ENCODE peak calls at places on chromosome 20, in six cellular contexts. One of them, this sample, is unnamed.

GRCh38 chr20:61886721-61887658 is 178.7 kb downstream of the TAF4 start:
- DNase-seq in ACHN: peak
- DNase-seq in hippocampal formation: peak
- DNase-seq in upper lobe of right lung: no peak
- DNase-seq in NCI-H446: peak
- DNase-seq in stimulated activated CD8-positive, alpha-beta memory T cell treated with anti-CD3 and anti-CD28 coated beads, Interleukin-2, amount 100 ng/mL, for 48 hours: peak
- DNase-seq in this sample: peak

GRCh38 chr20:20367681-20368413 is at the start of gene INSM1:
- DNase-seq in ACHN: no peak
- DNase-seq in upper lobe of right lung: no peak
- DNase-seq in NCI-H446: peak
- DNase-seq in hippocampal formation: peak
- DNase-seq in stimulated activated CD8-positive, alpha-beta memory T cell treated with anti-CD3 and anti-CD28 coated beads, Interleukin-2, amount 100 ng/mL, for 48 hours: peak
- DNase-seq in this sample: no peak

GRCh38 chr20:62618622-62619529 is 23.4 kb upstream of the SLCO4A1 start:
- DNase-seq in stimulated activated CD8-positive, alpha-beta memory T cell treated with anti-CD3 and anti-CD28 coated beads, Interleukin-2, amount 100 ng/mL, for 48 hours: peak
- DNase-seq in ACHN: no peak
- DNase-seq in hippocampal formation: no peak
- DNase-seq in NCI-H446: no peak
- DNase-seq in upper lobe of right lung: no peak
- DNase-seq in this sample: no peak

GRCh38 chr20:32582659-32583580 is 2.2 kb downstream of the NOL4L start:
- DNase-seq in ACHN: no peak
- DNase-seq in NCI-H446: peak
- DNase-seq in hippocampal formation: no peak
- DNase-seq in upper lobe of right lung: no peak
- DNase-seq in stimulated activated CD8-positive, alpha-beta memory T cell treated with anti-CD3 and anti-CD28 coated beads, Interleukin-2, amount 100 ng/mL, for 48 hours: no peak
- DNase-seq in this sample: no peak

GRCh38 chr20:47870475-47870874 is 85.2 kb upstream of the SULF2 start:
- DNase-seq in NCI-H446: no peak
- DNase-seq in upper lobe of right lung: no peak
- DNase-seq in stimulated activated CD8-positive, alpha-beta memory T cell treated with anti-CD3 and anti-CD28 coated beads, Interleukin-2, amount 100 ng/mL, for 48 hours: no peak
- DNase-seq in hippocampal formation: no peak
- DNase-seq in ACHN: no peak
- DNase-seq in this sample: no peak

GRCh38 chr20:19633985-19634384 is 124.1 kb upstream of the RIN2 start:
- DNase-seq in ACHN: no peak
- DNase-seq in upper lobe of right lung: no peak
- DNase-seq in stimulated activated CD8-positive, alpha-beta memory T cell treated with anti-CD3 and anti-CD28 coated beads, Interleukin-2, amount 100 ng/mL, for 48 hours: no peak
- DNase-seq in hippocampal formation: no peak
- DNase-seq in NCI-H446: no peak
- DNase-seq in this sample: no peak

GRCh38 chr20:4195499-4195898 is 180.1 kb upstream of the RNF24 start:
- DNase-seq in stimulated activated CD8-positive, alpha-beta memory T cell treated with anti-CD3 and anti-CD28 coated beads, Interleukin-2, amount 100 ng/mL, for 48 hours: no peak
- DNase-seq in upper lobe of right lung: peak
- DNase-seq in ACHN: no peak
- DNase-seq in hippocampal formation: no peak
- DNase-seq in NCI-H446: peak
- DNase-seq in this sample: no peak

GRCh38 chr20:4519530-4519929 is 202.2 kb upstream of the PRND start:
- DNase-seq in ACHN: peak
- DNase-seq in stimulated activated CD8-positive, alpha-beta memory T cell treated with anti-CD3 and anti-CD28 coated beads, Interleukin-2, amount 100 ng/mL, for 48 hours: no peak
- DNase-seq in hippocampal formation: no peak
- DNase-seq in upper lobe of right lung: no peak
- DNase-seq in NCI-H446: no peak
- DNase-seq in this sample: no peak

GRCh38 chr20:445514-446336 is 16.6 kb downstream of the TBC1D20 start:
- DNase-seq in hippocampal formation: no peak
- DNase-seq in ACHN: no peak
- DNase-seq in stimulated activated CD8-positive, alpha-beta memory T cell treated with anti-CD3 and anti-CD28 coated beads, Interleukin-2, amount 100 ng/mL, for 48 hours: no peak
- DNase-seq in upper lobe of right lung: no peak
- DNase-seq in NCI-H446: no peak
- DNase-seq in this sample: no peak

GRCh38 chr20:18739785-18740184 is 73.8 kb upstream of the SCP2D1 start:
- DNase-seq in ACHN: no peak
- DNase-seq in stimulated activated CD8-positive, alpha-beta memory T cell treated with anti-CD3 and anti-CD28 coated beads, Interleukin-2, amount 100 ng/mL, for 48 hours: no peak
- DNase-seq in NCI-H446: no peak
- DNase-seq in hippocampal formation: no peak
- DNase-seq in upper lobe of right lung: no peak
- DNase-seq in this sample: no peak

GRCh38 chr20:47274449-47275108 is 81.9 kb downstream of the ZMYND8 start:
- DNase-seq in ACHN: peak
- DNase-seq in NCI-H446: no peak
- DNase-seq in hippocampal formation: peak
- DNase-seq in stimulated activated CD8-positive, alpha-beta memory T cell treated with anti-CD3 and anti-CD28 coated beads, Interleukin-2, amount 100 ng/mL, for 48 hours: no peak
- DNase-seq in upper lobe of right lung: no peak
- DNase-seq in this sample: no peak

GRCh38 chr20:61218886-61219480 is 33.1 kb upstream of the CDH4 start:
- DNase-seq in stimulated activated CD8-positive, alpha-beta memory T cell treated with anti-CD3 and anti-CD28 coated beads, Interleukin-2, amount 100 ng/mL, for 48 hours: no peak
- DNase-seq in ACHN: no peak
- DNase-seq in NCI-H446: no peak
- DNase-seq in upper lobe of right lung: no peak
- DNase-seq in hippocampal formation: no peak
- DNase-seq in this sample: no peak

GRCh38 chr20:4156411-4156810 is 141.1 kb upstream of the RNF24 start:
- DNase-seq in stimulated activated CD8-positive, alpha-beta memory T cell treated with anti-CD3 and anti-CD28 coated beads, Interleukin-2, amount 100 ng/mL, for 48 hours: no peak
- DNase-seq in ACHN: peak
- DNase-seq in hippocampal formation: no peak
- DNase-seq in upper lobe of right lung: peak
- DNase-seq in NCI-H446: no peak
- DNase-seq in this sample: no peak

GRCh38 chr20:53515749-53516148 is 77.9 kb downstream of the ZNF217 start:
- DNase-seq in stimulated activated CD8-positive, alpha-beta memory T cell treated with anti-CD3 and anti-CD28 coated beads, Interleukin-2, amount 100 ng/mL, for 48 hours: no peak
- DNase-seq in ACHN: no peak
- DNase-seq in upper lobe of right lung: no peak
- DNase-seq in NCI-H446: no peak
- DNase-seq in hippocampal formation: no peak
- DNase-seq in this sample: no peak

GRCh38 chr20:15643713-15644112 is 929.5 kb downstream of the KIF16B start:
- DNase-seq in stimulated activated CD8-positive, alpha-beta memory T cell treated with anti-CD3 and anti-CD28 coated beads, Interleukin-2, amount 100 ng/mL, for 48 hours: no peak
- DNase-seq in ACHN: peak
- DNase-seq in upper lobe of right lung: no peak
- DNase-seq in NCI-H446: no peak
- DNase-seq in hippocampal formation: no peak
- DNase-seq in this sample: no peak

GRCh38 chr20:41174373-41174772 is 37.0 kb downstream of the PLCG1 start:
- DNase-seq in upper lobe of right lung: peak
- DNase-seq in NCI-H446: no peak
- DNase-seq in stimulated activated CD8-positive, alpha-beta memory T cell treated with anti-CD3 and anti-CD28 coated beads, Interleukin-2, amount 100 ng/mL, for 48 hours: no peak
- DNase-seq in ACHN: no peak
- DNase-seq in hippocampal formation: no peak
- DNase-seq in this sample: no peak

GRCh38 chr20:17889226-17889625 is 79.4 kb downstream of the SNX5 start:
- DNase-seq in ACHN: no peak
- DNase-seq in hippocampal formation: no peak
- DNase-seq in stimulated activated CD8-positive, alpha-beta memory T cell treated with anti-CD3 and anti-CD28 coated beads, Interleukin-2, amount 100 ng/mL, for 48 hours: no peak
- DNase-seq in upper lobe of right lung: no peak
- DNase-seq in NCI-H446: peak
- DNase-seq in this sample: no peak

GRCh38 chr20:17617868-17618672 is 48.2 kb downstream of the DSTN start:
- DNase-seq in ACHN: no peak
- DNase-seq in hippocampal formation: no peak
- DNase-seq in stimulated activated CD8-positive, alpha-beta memory T cell treated with anti-CD3 and anti-CD28 coated beads, Interleukin-2, amount 100 ng/mL, for 48 hours: no peak
- DNase-seq in upper lobe of right lung: peak
- DNase-seq in NCI-H446: no peak
- DNase-seq in this sample: no peak

GRCh38 chr20:343107-343506 is 3.8 kb upstream of the NRSN2 start:
- DNase-seq in ACHN: no peak
- DNase-seq in stimulated activated CD8-positive, alpha-beta memory T cell treated with anti-CD3 and anti-CD28 coated beads, Interleukin-2, amount 100 ng/mL, for 48 hours: no peak
- DNase-seq in NCI-H446: no peak
- DNase-seq in hippocampal formation: no peak
- DNase-seq in upper lobe of right lung: no peak
- DNase-seq in this sample: no peak

GRCh38 chr20:7790189-7790588 is 150.1 kb downstream of the HAO1 start:
- DNase-seq in upper lobe of right lung: no peak
- DNase-seq in ACHN: no peak
- DNase-seq in hippocampal formation: no peak
- DNase-seq in stimulated activated CD8-positive, alpha-beta memory T cell treated with anti-CD3 and anti-CD28 coated beads, Interleukin-2, amount 100 ng/mL, for 48 hours: no peak
- DNase-seq in NCI-H446: peak
- DNase-seq in this sample: no peak

GRCh38 chr20:35883341-35883777 is 70.9 kb downstream of the SCAND1 start:
- DNase-seq in NCI-H446: no peak
- DNase-seq in hippocampal formation: no peak
- DNase-seq in stimulated activated CD8-positive, alpha-beta memory T cell treated with anti-CD3 and anti-CD28 coated beads, Interleukin-2, amount 100 ng/mL, for 48 hours: no peak
- DNase-seq in ACHN: peak
- DNase-seq in upper lobe of right lung: no peak
- DNase-seq in this sample: no peak

GRCh38 chr20:45087814-45088213 is 13.1 kb downstream of the KCNS1 start:
- DNase-seq in stimulated activated CD8-positive, alpha-beta memory T cell treated with anti-CD3 and anti-CD28 coated beads, Interleukin-2, amount 100 ng/mL, for 48 hours: no peak
- DNase-seq in NCI-H446: peak
- DNase-seq in ACHN: no peak
- DNase-seq in upper lobe of right lung: no peak
- DNase-seq in hippocampal formation: no peak
- DNase-seq in this sample: no peak

GRCh38 chr20:63009988-63010769 is 3.4 kb upstream of the BHLHE23 start:
- DNase-seq in hippocampal formation: no peak
- DNase-seq in stimulated activated CD8-positive, alpha-beta memory T cell treated with anti-CD3 and anti-CD28 coated beads, Interleukin-2, amount 100 ng/mL, for 48 hours: peak
- DNase-seq in upper lobe of right lung: no peak
- DNase-seq in ACHN: peak
- DNase-seq in NCI-H446: no peak
- DNase-seq in this sample: peak

GRCh38 chr20:63328716-63329275 is 32.4 kb downstream of the CHRNA4 start:
- DNase-seq in NCI-H446: no peak
- DNase-seq in upper lobe of right lung: no peak
- DNase-seq in stimulated activated CD8-positive, alpha-beta memory T cell treated with anti-CD3 and anti-CD28 coated beads, Interleukin-2, amount 100 ng/mL, for 48 hours: no peak
- DNase-seq in hippocampal formation: no peak
- DNase-seq in ACHN: no peak
- DNase-seq in this sample: no peak

GRCh38 chr20:43530321-43531090 is 23.0 kb downstream of the L3MBTL1 start:
- DNase-seq in stimulated activated CD8-positive, alpha-beta memory T cell treated with anti-CD3 and anti-CD28 coated beads, Interleukin-2, amount 100 ng/mL, for 48 hours: no peak
- DNase-seq in NCI-H446: no peak
- DNase-seq in hippocampal formation: no peak
- DNase-seq in ACHN: no peak
- DNase-seq in upper lobe of right lung: peak
- DNase-seq in this sample: no peak

GRCh38 chr20:1466211-1467081 is at the start of gene NSFL1C:
- DNase-seq in stimulated activated CD8-positive, alpha-beta memory T cell treated with anti-CD3 and anti-CD28 coated beads, Interleukin-2, amount 100 ng/mL, for 48 hours: peak
- DNase-seq in upper lobe of right lung: peak
- DNase-seq in NCI-H446: peak
- DNase-seq in hippocampal formation: peak
- DNase-seq in ACHN: peak
- DNase-seq in this sample: peak

GRCh38 chr20:62370115-62370806 is 3.1 kb upstream of the LAMA5 start:
- DNase-seq in upper lobe of right lung: no peak
- DNase-seq in NCI-H446: no peak
- DNase-seq in hippocampal formation: no peak
- DNase-seq in stimulated activated CD8-positive, alpha-beta memory T cell treated with anti-CD3 and anti-CD28 coated beads, Interleukin-2, amount 100 ng/mL, for 48 hours: peak
- DNase-seq in ACHN: peak
- DNase-seq in this sample: no peak